ENCODE peak calls at places on chromosome 20, in nine cellular contexts. H is A549, C is cardiac fibroblast, G is Peyer's patch, I is fibroblast of pulmonary artery, L is BJ, S is B cell, Y is neural progenitor cell, Q is neural crest cell. B is an unnamed sample.

GRCh38 chr20:7790189-7790588 is 150.1 kb downstream of the HAO1 start:
- DNase-seq in H (no peak), C (peak), G (no peak), I (peak), L (no peak), S (no peak), Y (no peak), Q (no peak), B (no peak)

GRCh38 chr20:24653306-24653705 is 183.9 kb downstream of the SYNDIG1 start:
- DNase-seq in H (peak), C (peak), G (no peak), I (no peak), L (no peak), S (no peak), Y (no peak), Q (no peak), B (no peak)

GRCh38 chr20:25299801-25300200 is 51.9 kb downstream of the PYGB start:
- DNase-seq in H (no peak), C (no peak), G (no peak), I (no peak), L (no peak), S (no peak), Y (no peak), Q (no peak), B (no peak)

GRCh38 chr20:10622657-10623418 is 51.0 kb downstream of the JAG1 start:
- DNase-seq in H (no peak), C (peak), G (no peak), I (peak), L (no peak), S (no peak), Y (no peak), Q (no peak), B (no peak)

GRCh38 chr20:44034965-44035635 is 120.4 kb downstream of the TOX2 start:
- DNase-seq in H (no peak), C (no peak), G (no peak), I (no peak), L (no peak), S (no peak), Y (no peak), Q (no peak), B (no peak)

GRCh38 chr20:23607497-23608245 is 2.0 kb upstream of the CST9 start:
- DNase-seq in H (no peak), C (no peak), G (no peak), I (no peak), L (no peak), S (no peak), Y (no peak), Q (no peak), B (no peak)

GRCh38 chr20:49790077-49790798 is 22.4 kb upstream of the SLC9A8 start:
- DNase-seq in H (peak), C (peak), G (peak), I (peak), L (peak), S (no peak), Y (no peak), Q (no peak), B (no peak)

GRCh38 chr20:37538003-37538402 is 10.3 kb upstream of the BLCAP start:
- DNase-seq in H (peak), C (peak), G (peak), I (peak), L (no peak), S (no peak), Y (no peak), Q (no peak), B (no peak)

GRCh38 chr20:20711413-20711812 is 1.0 kb downstream of the RALGAPA2 start:
- DNase-seq in H (no peak), C (no peak), G (peak), I (no peak), L (no peak), S (peak), Y (no peak), Q (no peak), B (no peak)

GRCh38 chr20:57261488-57262243 is 4.8 kb downstream of the BMP7 start:
- DNase-seq in H (no peak), C (no peak), G (no peak), I (no peak), L (no peak), S (no peak), Y (peak), Q (no peak), B (no peak)

GRCh38 chr20:13517801-13518200 is 120.9 kb downstream of the TASP1 start:
- DNase-seq in H (no peak), C (no peak), G (no peak), I (no peak), L (no peak), S (no peak), Y (no peak), Q (no peak), B (no peak)

GRCh38 chr20:13515291-13515690 is 123.4 kb downstream of the TASP1 start:
- DNase-seq in H (no peak), C (no peak), G (no peak), I (no peak), L (no peak), S (no peak), Y (no peak), Q (no peak), B (no peak)

GRCh38 chr20:13510837-13511488 is 127.8 kb downstream of the TASP1 start:
- DNase-seq in H (no peak), C (no peak), G (no peak), I (no peak), L (no peak), S (no peak), Y (no peak), Q (no peak), B (no peak)

DNA sequence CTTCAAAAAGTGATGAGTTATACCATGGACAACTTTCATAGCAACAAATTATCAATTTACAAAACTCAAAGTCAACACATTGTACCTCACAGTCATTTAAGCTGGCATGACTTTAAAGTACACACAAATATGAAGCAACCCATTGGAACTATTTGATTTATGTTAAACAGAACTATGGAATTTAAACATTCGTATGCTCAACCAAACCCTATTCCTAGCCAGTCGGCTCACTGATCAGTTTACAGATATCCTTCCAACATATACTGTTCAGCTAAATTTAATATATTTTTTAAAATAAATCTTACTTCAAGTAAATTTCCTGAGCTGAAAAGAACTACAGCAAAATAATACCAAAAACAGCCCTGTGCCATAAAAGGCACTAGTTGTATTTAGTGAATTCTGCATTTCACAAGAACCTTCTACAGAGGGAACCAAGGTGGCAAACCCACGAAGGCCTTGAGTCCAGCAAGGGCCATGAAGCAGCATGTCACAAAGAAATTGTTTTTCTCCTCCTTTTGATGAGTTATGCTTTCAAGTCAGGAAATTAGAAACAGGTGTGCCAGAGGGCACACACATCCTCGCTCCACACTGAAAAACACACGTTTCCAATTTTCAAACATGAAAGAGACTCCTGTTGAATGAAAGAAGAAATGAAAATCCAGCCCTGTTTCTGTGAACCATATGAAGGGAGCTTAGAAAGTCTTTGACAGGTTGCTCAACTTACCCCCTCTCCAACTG is 122.8 kb downstream of the TASP1 start:
- DNase-seq in H (no peak), C (no peak), G (no peak), I (no peak), L (no peak), S (no peak), Y (no peak), Q (no peak), B (no peak)
- TF ChIP-seq CTCF in H (no peak), C (no peak), G (no peak), I (no peak), L (no peak), S (no peak), Y (no peak), Q (no peak), B (no peak)

DNA sequence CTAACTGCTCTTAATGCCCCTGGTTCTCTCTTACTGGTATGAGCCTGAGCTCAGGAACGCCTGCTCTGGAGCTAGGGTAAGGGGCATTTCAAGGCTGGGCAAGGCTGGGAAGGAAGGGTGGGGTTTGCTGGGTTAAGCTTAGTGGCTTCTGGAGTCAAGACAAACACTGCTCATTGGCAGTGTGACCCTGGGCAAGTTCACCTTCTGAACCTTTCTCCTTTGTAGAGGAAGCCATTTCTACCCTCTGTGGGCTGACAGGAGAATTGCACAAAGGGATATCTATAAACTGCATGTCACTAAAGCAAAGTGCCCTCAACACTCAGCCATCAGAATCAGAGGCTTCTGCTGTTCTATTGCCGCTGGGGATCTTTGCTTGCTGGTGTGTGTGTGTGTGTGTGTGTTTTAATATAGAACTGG is 20.3 kb upstream of the LRRN4 start:
- DNase-seq in H (peak), C (peak), G (no peak), I (peak), L (no peak), S (no peak), Y (peak), Q (peak), B (no peak)
- TF ChIP-seq CTCF in H (no peak), C (peak), G (peak), I (peak), L (peak), S (peak), Y (peak), Q (peak), B (peak)

DNA sequence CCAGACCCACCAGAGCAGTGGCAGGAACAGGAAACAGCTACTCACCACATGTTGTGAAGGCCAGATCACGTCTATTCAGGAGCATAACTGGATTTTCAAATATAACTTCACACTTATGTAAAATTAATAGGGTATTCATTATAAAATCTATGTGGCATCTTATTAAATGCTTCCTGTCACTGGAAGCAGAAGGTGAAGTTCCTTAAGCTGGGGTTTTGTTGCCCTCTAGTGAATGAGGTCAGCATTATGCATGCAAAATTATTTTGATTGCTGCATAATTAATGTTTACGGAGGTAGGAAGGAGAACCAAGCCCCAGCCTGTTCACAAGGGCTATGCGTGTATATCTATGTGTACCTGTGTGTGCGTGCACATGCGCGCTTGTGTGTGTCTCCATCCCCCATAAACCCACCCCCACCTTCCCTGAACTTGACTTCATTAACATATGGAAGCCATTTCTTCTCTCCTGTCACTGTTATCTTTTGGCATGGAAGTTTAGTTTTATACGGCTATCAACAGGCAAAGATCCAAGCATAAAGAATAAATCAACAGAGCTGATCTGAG is 90.3 kb upstream of the CDH4 start:
- DNase-seq in H (no peak), C (peak), G (no peak), I (no peak), L (no peak), S (no peak), Y (no peak), Q (no peak), B (no peak)
- TF ChIP-seq CTCF in H (peak), C (no peak), G (no peak), I (no peak), L (no peak), S (no peak), Y (no peak), Q (no peak), B (no peak)

DNA sequence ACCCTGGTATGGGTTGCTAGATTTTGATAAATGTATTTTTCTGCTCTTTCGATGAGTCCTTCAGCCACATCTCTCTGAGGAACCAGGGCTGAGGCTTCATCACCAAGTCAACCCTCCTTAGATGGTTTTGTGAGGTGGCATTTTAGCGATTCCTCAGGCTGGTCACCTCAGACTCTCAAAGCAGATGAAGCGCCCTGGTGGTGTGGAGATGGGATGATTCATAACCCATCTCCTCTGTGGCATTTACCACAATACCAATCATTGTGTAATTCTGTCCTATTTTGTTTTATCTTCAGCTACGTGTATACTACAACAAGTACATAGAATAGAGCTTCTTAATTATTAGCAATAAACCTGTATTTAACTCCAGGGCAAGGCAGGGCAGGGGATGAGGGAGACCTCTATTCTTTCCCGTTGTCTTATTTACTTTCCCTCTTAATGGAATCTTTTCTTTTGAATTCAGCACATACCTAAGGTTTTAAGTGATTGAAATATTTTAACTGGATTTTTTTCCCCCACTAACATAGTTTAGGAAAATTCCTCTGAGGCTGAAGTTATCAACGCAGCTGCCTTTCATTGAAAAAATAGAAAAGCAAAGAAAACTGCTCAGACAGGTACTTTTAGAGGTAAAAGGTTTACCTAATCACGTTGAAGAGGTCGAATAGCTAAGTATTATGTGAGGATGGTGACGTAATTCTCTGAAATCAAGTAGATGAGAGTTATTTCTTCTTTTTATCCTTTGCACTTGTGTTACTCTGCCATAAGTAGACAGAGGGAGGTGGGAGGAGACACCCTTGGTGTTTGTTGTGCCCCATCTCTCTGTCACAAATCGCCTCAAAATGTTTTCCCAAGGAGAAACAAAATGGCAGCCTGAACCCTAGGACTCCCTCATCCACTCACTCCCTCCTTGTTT is 57.4 kb upstream of the EDN3 start:
- DNase-seq in H (no peak), C (no peak), G (no peak), I (no peak), L (no peak), S (no peak), Y (no peak), Q (no peak), B (no peak)
- TF ChIP-seq CTCF in H (no peak), C (no peak), G (no peak), I (no peak), L (no peak), S (no peak), Y (no peak), Q (no peak), B (no peak)

GRCh38 chr20:34703573-34704176 is 469 bp upstream of the TP53INP2 start:
- DNase-seq in H (no peak), C (peak), G (peak), I (peak), L (no peak), S (no peak), Y (peak), Q (no peak), B (peak)

GRCh38 chr20:34703061-34703572 is 1.0 kb upstream of the TP53INP2 start:
- DNase-seq in H (no peak), C (no peak), G (no peak), I (no peak), L (no peak), S (no peak), Y (no peak), Q (no peak), B (no peak)

GRCh38 chr20:34705008-34705382 is 851 bp downstream of the TP53INP2 start:
- DNase-seq in H (no peak), C (no peak), G (no peak), I (no peak), L (no peak), S (no peak), Y (peak), Q (no peak), B (no peak)

GRCh38 chr20:34705383-34706021 is 1.4 kb downstream of the TP53INP2 start:
- DNase-seq in H (peak), C (peak), G (peak), I (peak), L (no peak), S (no peak), Y (no peak), Q (no peak), B (no peak)

GRCh38 chr20:34704177-34705007 is at the start of gene TP53INP2:
- DNase-seq in H (peak), C (peak), G (peak), I (peak), L (no peak), S (peak), Y (peak), Q (peak), B (peak)
- TF ChIP-seq CTCF in H (no peak), C (no peak), G (no peak), I (no peak), L (no peak), S (no peak), Y (no peak), Q (no peak), B (no peak)

GRCh38 chr20:63219866-63220521 is 4.1 kb upstream of the YTHDF1 start:
- DNase-seq in H (no peak), C (no peak), G (no peak), I (no peak), L (no peak), S (no peak), Y (no peak), Q (no peak), B (no peak)

GRCh38 chr20:63216849-63217471 is 1.0 kb upstream of the YTHDF1 start:
- DNase-seq in H (no peak), C (no peak), G (no peak), I (no peak), L (no peak), S (no peak), Y (peak), Q (no peak), B (no peak)

GRCh38 chr20:63219447-63219821 is 3.5 kb upstream of the YTHDF1 start:
- DNase-seq in H (no peak), C (no peak), G (no peak), I (no peak), L (no peak), S (no peak), Y (no peak), Q (no peak), B (no peak)

GRCh38 chr20:63217706-63218105 is 1.8 kb upstream of the YTHDF1 start:
- DNase-seq in H (no peak), C (no peak), G (no peak), I (no peak), L (no peak), S (no peak), Y (no peak), Q (no peak), B (no peak)

DNA sequence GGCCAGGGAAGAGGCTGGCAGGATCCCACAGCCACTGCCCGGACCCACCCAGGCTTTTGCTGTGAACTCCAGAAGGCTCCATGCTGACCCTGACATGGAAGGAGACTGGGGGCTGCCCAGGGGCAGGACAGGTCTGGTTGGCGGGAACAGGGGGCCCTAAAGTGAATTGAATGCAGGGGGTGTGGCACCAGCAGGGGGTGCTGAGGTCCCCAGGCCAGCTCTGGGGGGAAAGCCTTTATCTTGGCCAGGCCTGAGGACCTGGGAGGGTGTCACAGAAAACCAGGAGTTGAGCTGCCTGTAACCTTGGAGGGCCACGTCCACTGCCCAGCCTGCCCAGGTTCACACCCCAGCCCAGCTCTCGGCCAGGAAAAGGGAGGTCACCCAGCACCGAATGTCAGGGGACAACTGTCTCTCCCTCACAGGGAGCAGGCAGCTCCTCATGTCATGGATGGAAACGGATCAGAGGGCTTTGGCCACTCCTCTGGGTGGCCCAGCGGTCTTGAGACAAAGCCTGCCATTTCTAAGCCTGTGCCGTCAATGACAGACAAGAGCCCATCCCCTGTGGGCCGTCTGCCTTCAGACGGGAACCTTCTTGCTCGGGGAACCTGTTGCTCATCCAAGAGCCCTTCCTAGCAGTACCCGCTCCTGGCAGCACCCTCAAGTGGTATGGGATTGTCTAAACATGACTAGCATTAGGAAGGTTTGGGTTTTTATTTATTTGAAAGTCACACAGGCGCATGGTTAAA is 2.9 kb upstream of the YTHDF1 start:
- DNase-seq in H (no peak), C (no peak), G (no peak), I (no peak), L (no peak), S (no peak), Y (no peak), Q (no peak), B (no peak)
- TF ChIP-seq CTCF in H (no peak), C (no peak), G (no peak), I (no peak), L (no peak), S (no peak), Y (no peak), Q (no peak), B (no peak)

DNA sequence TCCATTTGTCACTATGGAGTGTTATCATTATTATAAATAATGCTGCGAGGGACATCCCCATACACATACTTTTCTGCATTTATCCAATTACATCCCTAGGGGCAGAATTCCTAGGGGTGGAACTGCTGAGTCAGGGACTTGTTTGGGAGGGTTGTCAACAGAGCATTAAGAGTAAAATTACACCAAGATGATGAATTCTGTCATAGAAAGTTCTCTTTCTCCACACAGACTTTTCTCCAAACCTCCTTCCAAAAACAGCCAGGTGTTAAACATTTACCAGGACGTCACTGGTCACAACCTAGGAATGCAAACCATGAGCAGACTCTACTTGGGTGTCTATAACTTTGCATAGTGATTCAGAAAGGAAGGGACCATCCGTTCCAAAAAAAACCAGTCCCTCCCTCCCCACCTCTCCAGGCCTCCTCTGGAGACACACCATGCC is 95.5 kb downstream of the PRND start:
- DNase-seq in H (peak), C (peak), G (no peak), I (no peak), L (no peak), S (no peak), Y (no peak), Q (no peak), B (no peak)
- TF ChIP-seq CTCF in H (peak), C (peak), G (no peak), I (no peak), L (peak), S (no peak), Y (no peak), Q (no peak), B (no peak)

GRCh38 chr20:9508240-9508661 is 6.1 kb upstream of the LAMP5 start:
- DNase-seq in H (no peak), C (no peak), G (no peak), I (no peak), L (no peak), S (peak), Y (no peak), Q (no peak), B (peak)
- TF ChIP-seq CTCF in H (no peak), C (no peak), G (no peak), I (no peak), L (no peak), S (no peak), Y (no peak), Q (no peak), B (no peak)

GRCh38 chr20:41903614-41904013 is 285.4 kb upstream of the CHD6 start:
- DNase-seq in H (no peak), C (no peak), G (no peak), I (no peak), L (no peak), S (no peak), Y (no peak), Q (no peak), B (no peak)
- TF ChIP-seq CTCF in H (no peak), C (no peak), G (no peak), I (no peak), L (no peak), S (no peak), Y (no peak), Q (no peak), B (no peak)